ENCODE peak calls at places on chromosomes 3 and 15, in nine cellular contexts. J is GM23248; L is CD8-positive, alpha-beta T cell; A is ovary; K is lung; C is IMR-90; F is psoas muscle; Q is GM23338; T is tibial artery. G is an unnamed sample.
A peak's percentile ranks its signal among the peaks of the same experiment; 100 is the strongest.

GRCh38 chr3:36259580-36259979 is 120.7 kb upstream of the STAC start:
- DNase-seq in J (no peak), L (no peak), A (no peak), K (no peak), C (no peak), F (no peak), Q (no peak), T (no peak), G (no peak)

GRCh38 chr15:98257290-98257689 is 296.8 kb downstream of the ARRDC4 start:
- DNase-seq in J (no peak), L (no peak), A (no peak), K (no peak), C (no peak), F (no peak), Q (no peak), T (no peak), G (no peak)

GRCh38 chr15:40029979-40030893 is 8.7 kb downstream of the SRP14 start:
- DNase-seq in J (peak; percentile 56), L (no peak), A (no peak), K (no peak), C (peak; percentile 22), F (no peak), Q (peak; percentile 83), T (no peak), G (no peak)

GRCh38 chr3:140834266-140835037 is 107.2 kb upstream of the SLC25A36 start:
- DNase-seq in J (peak; percentile 38), L (no peak), A (no peak), K (no peak), C (no peak), F (no peak), Q (no peak), T (no peak), G (no peak)

GRCh38 chr3:49311283-49311682 is 28.6 kb downstream of the USP4 start:
- DNase-seq in J (no peak), L (no peak), A (no peak), K (no peak), C (no peak), F (no peak), Q (peak; percentile 31), T (no peak), G (no peak)

GRCh38 chr3:107796786-107797185 is 274.0 kb downstream of the BBX start:
- DNase-seq in J (peak; percentile 31), L (no peak), A (no peak), K (no peak), C (peak; percentile 69), F (no peak), Q (no peak), T (no peak), G (no peak)

GRCh38 chr3:6921041-6921440 is 60.1 kb downstream of the GRM7 start:
- DNase-seq in J (no peak), L (no peak), A (no peak), K (no peak), C (no peak), F (no peak), Q (peak; percentile 1), T (no peak), G (no peak)

GRCh38 chr3:45127130-45127822 is 18.9 kb downstream of the CDCP1 start:
- DNase-seq in J (no peak), L (no peak), A (no peak), K (no peak), C (no peak), F (no peak), Q (no peak), T (no peak), G (no peak)

GRCh38 chr15:25058080-25058785 is 103.4 kb downstream of the SNRPN start:
- DNase-seq in J (no peak), L (no peak), A (no peak), K (no peak), C (no peak), F (no peak), Q (no peak), T (peak; percentile 59), G (no peak)

GRCh38 chr15:67413770-67414429 is 107.0 kb upstream of the C15orf61 start:
- DNase-seq in J (peak; percentile 30), L (no peak), A (no peak), K (no peak), C (peak; percentile 68), F (no peak), Q (no peak), T (no peak), G (peak; percentile 78)

GRCh38 chr3:119579366-119580147 is at the start of gene ADPRH:
- DNase-seq in J (peak; percentile 77), L (peak; percentile 24), A (peak; percentile 74), K (peak; percentile 88), C (peak; percentile 17), F (peak; percentile 94), Q (peak; percentile 84), T (peak; percentile 86), G (peak; percentile 71)

GRCh38 chr15:95536638-95537037 is 793.9 kb upstream of the NR2F2 start:
- DNase-seq in J (no peak), L (no peak), A (no peak), K (no peak), C (no peak), F (no peak), Q (no peak), T (no peak), G (no peak)

GRCh38 chr15:55999635-56000034 is 6.2 kb upstream of the NEDD4 start:
- DNase-seq in J (no peak), L (no peak), A (no peak), K (no peak), C (peak; percentile 32), F (no peak), Q (no peak), T (no peak), G (no peak)

GRCh38 chr3:107452436-107452835 is 70.3 kb upstream of the BBX start:
- DNase-seq in J (peak; percentile 83), L (no peak), A (no peak), K (no peak), C (peak; percentile 83), F (no peak), Q (no peak), T (no peak), G (no peak)

GRCh38 chr15:73794501-73795133 is 41.5 kb upstream of the INSYN1 start:
- DNase-seq in J (peak; percentile 53), L (no peak), A (no peak), K (no peak), C (peak; percentile 29), F (no peak), Q (peak; percentile 28), T (no peak), G (no peak)

GRCh38 chr3:3015472-3016089 is 94.6 kb downstream of the IL5RA start:
- DNase-seq in J (peak; percentile 14), L (no peak), A (no peak), K (no peak), C (peak; percentile 23), F (no peak), Q (peak; percentile 61), T (no peak), G (no peak)

GRCh38 chr3:37984596-37984995 is 6.0 kb upstream of the VILL start:
- DNase-seq in J (no peak), L (no peak), A (peak; percentile 1), K (no peak), C (no peak), F (no peak), Q (no peak), T (peak; percentile 35), G (no peak)

GRCh38 chr3:40528426-40528825 is 3.7 kb downstream of the ZNF621 start:
- DNase-seq in J (no peak), L (no peak), A (no peak), K (no peak), C (no peak), F (no peak), Q (no peak), T (no peak), G (no peak)

GRCh38 chr3:125916376-125916978 is 52.5 kb upstream of the ROPN1B start:
- DNase-seq in J (peak; percentile 94), L (peak; percentile 91), A (no peak), K (no peak), C (peak; percentile 91), F (no peak), Q (peak; percentile 93), T (no peak), G (peak; percentile 76)

GRCh38 chr3:106810461-106810733 is 566.8 kb upstream of the CCDC54 start:
- DNase-seq in J (no peak), L (no peak), A (no peak), K (no peak), C (no peak), F (no peak), Q (no peak), T (no peak), G (no peak)

GRCh38 chr15:77386626-77387025 is 33.3 kb downstream of the PEAK1 start:
- DNase-seq in J (peak; percentile 11), L (no peak), A (no peak), K (no peak), C (no peak), F (no peak), Q (no peak), T (no peak), G (no peak)

GRCh38 chr15:90603893-90604292 is 74.2 kb downstream of the CRTC3 start:
- DNase-seq in J (peak; percentile 59), L (peak; percentile 29), A (no peak), K (peak; percentile 41), C (no peak), F (no peak), Q (peak; percentile 42), T (no peak), G (peak; percentile 9)

GRCh38 chr15:60414016-60414682 is 16.4 kb upstream of the ANXA2 start:
- DNase-seq in J (peak; percentile 75), L (no peak), A (no peak), K (no peak), C (peak; percentile 78), F (no peak), Q (no peak), T (no peak), G (no peak)

GRCh38 chr15:64699767-64700388 is 75.5 kb downstream of the RBPMS2 start:
- DNase-seq in J (peak; percentile 60), L (no peak), A (peak; percentile 33), K (peak; percentile 65), C (peak; percentile 48), F (peak; percentile 76), Q (peak; percentile 90), T (peak; percentile 77), G (no peak)
- H3K4me3 ChIP-seq in J (peak overlapping the region; percentile 85), L (no peak overlapping the region), A (no peak overlapping the region), K (no peak overlapping the region), C (no peak overlapping the region), F (peak overlapping the region; percentile 85), Q (peak overlapping the region; percentile 74), T (peak overlapping the region; percentile 66), G (no peak overlapping the region)

GRCh38 chr3:111956449-111956848 is 22.4 kb upstream of the ABHD10 start:
- DNase-seq in J (no peak), L (no peak), A (no peak), K (no peak), C (no peak), F (no peak), Q (no peak), T (no peak), G (no peak)
- H3K36me3 ChIP-seq in J (peaks cover 21% of the 10 kb centered on the region), L (no peaks in the 10 kb centered on the region), A (no peaks in the 10 kb centered on the region), K (no peaks in the 10 kb centered on the region), C (peaks cover 12% of the 10 kb centered on the region), F (no peaks in the 10 kb centered on the region), Q (no peaks in the 10 kb centered on the region), T (peaks cover 28% of the 10 kb centered on the region), G (peaks cover 38% of the 10 kb centered on the region)

GRCh38 chr3:186825294-186825821 is 17.2 kb upstream of the ADIPOQ start:
- DNase-seq in J (peak; percentile 83), L (no peak), A (no peak), K (no peak), C (peak; percentile 77), F (no peak), Q (peak; percentile 74), T (no peak), G (no peak)
- H3K4me3 ChIP-seq in J (no peak overlapping the region), L (no peak overlapping the region), A (no peak overlapping the region), K (no peak overlapping the region), C (no peak overlapping the region), F (no peak overlapping the region), Q (peak overlapping the region; percentile 64), T (no peak overlapping the region), G (no peak overlapping the region)

GRCh38 chr15:41565702-41566101 is 6.7 kb downstream of the TYRO3 start:
- DNase-seq in J (no peak), L (no peak), A (no peak), K (no peak), C (no peak), F (no peak), Q (no peak), T (no peak), G (no peak)
- H3K36me3 ChIP-seq in J (no peaks in the 10 kb centered on the region), L (no peaks in the 10 kb centered on the region), A (no peaks in the 10 kb centered on the region), K (peaks cover 3% of the 10 kb centered on the region), C (peaks cover 5% of the 10 kb centered on the region), F (no peaks in the 10 kb centered on the region), Q (peaks cover 2% of the 10 kb centered on the region), T (no peaks in the 10 kb centered on the region), G (peaks cover 36% of the 10 kb centered on the region)

G was measured in SJSA1.